ENCODE peak calls at places on chromosomes 11 and 22, in nine cellular contexts. T, O, A, B, H, W, U, Q and S are unnamed samples.

GRCh38 chr22:23184764-23185113 is 4.4 kb downstream of the BCR start:
- DNase-seq in B (no peak), O (no peak), W (no peak), Q (no peak), A (no peak), H (no peak), T (no peak), U (peak; percentile 78), S (no peak)

GRCh38 chr11:67409261-67409666 is 5.4 kb downstream of the TBC1D10C start:
- DNase-seq in O (peak; percentile 77), U (no peak), T (no peak), A (no peak), W (no peak), B (no peak), Q (no peak), H (no peak), S (no peak)

GRCh38 chr11:65859812-65860277 is 388 bp upstream of the MUS81 start:
- DNase-seq in O (peak; percentile 46), W (no peak), T (no peak), A (peak; percentile 16), B (no peak), H (peak; percentile 66), Q (no peak), U (no peak), S (no peak)

GRCh38 chr11:8290122-8290810 is 26.6 kb upstream of the LMO1 start:
- DNase-seq in H (peak; percentile 34), B (no peak), U (peak; percentile 61), A (no peak), Q (no peak), T (no peak), O (no peak), W (no peak), S (no peak)

GRCh38 chr11:70483940-70484339 is 85.6 kb downstream of the CTTN start:
- DNase-seq in B (no peak), A (no peak), O (no peak), Q (no peak), T (no peak), U (no peak), W (no peak), H (no peak), S (no peak)

GRCh38 chr11:79440451-79441158 is at the start of gene TENM4:
- DNase-seq in B (peak; percentile 64), W (peak; percentile 87), H (peak; percentile 78), Q (peak; percentile 90), T (peak; percentile 82), A (no peak), U (peak; percentile 37), O (peak; percentile 35), S (peak; percentile 66)

GRCh38 chr11:111438846-111439520 is 59.9 kb upstream of the POU2AF1 start:
- DNase-seq in A (no peak), B (no peak), U (peak; percentile 71), O (peak; percentile 50), H (no peak), Q (no peak), T (no peak), W (peak; percentile 63), S (no peak)

GRCh38 chr11:85828640-85828978 is 17.7 kb upstream of the SYTL2 start:
- DNase-seq in T (no peak), Q (no peak), U (no peak), A (no peak), B (no peak), O (no peak), W (no peak), H (no peak), S (no peak)

GRCh38 chr11:121536116-121536515 is 83.3 kb upstream of the SORL1-AS1 start:
- DNase-seq in U (no peak), A (no peak), Q (no peak), B (no peak), T (no peak), O (no peak), H (no peak), W (no peak), S (no peak)

GRCh38 chr11:58530236-58530635 is 22.3 kb upstream of the OR5B21 start:
- DNase-seq in O (no peak), H (no peak), U (no peak), Q (no peak), T (no peak), A (no peak), W (no peak), B (no peak), S (no peak)

GRCh38 chr22:25818541-25818940 is 76.6 kb downstream of the MYO18B start:
- DNase-seq in O (no peak), Q (no peak), H (no peak), A (no peak), T (no peak), W (no peak), U (no peak), B (no peak), S (no peak)